ENCODE peak calls at places on chromosomes 16 and 17, in four cellular contexts. M, R, O and L are unnamed samples.

GRCh38 chr16:3789375-3790067 is 72.2 kb upstream of the TRAP1 start:
- DNase-seq in M (no peak), R (no peak), O (no peak), L (peak)

GRCh38 chr17:19647697-19648474 is 665 bp upstream of the ALDH3A2 start:
- DNase-seq in M (peak), R (peak), O (peak), L (peak)

GRCh38 chr17:22270381-22270780 is 578.1 kb downstream of the KCNJ18 start:
- DNase-seq in M (no peak), R (no peak), O (no peak), L (no peak)

GRCh38 chr16:86427327-86427935 is 82.9 kb upstream of the FOXF1 start:
- DNase-seq in M (no peak), R (no peak), O (no peak), L (no peak)

GRCh38 chr17:44752953-44753861 is 5.6 kb upstream of the ADAM11 start:
- DNase-seq in M (no peak), R (no peak), O (no peak), L (no peak)

GRCh38 chr17:66451188-66452149 is 149.1 kb downstream of the PRKCA start:
- DNase-seq in M (no peak), R (no peak), O (no peak), L (no peak)

GRCh38 chr16:15907863-15908478 is 19.6 kb upstream of the CEP20 start:
- DNase-seq in M (no peak), R (peak), O (no peak), L (peak)

GRCh38 chr17:29154516-29155234 is 25.5 kb downstream of the MYO18A start:
- DNase-seq in M (no peak), R (no peak), O (no peak), L (no peak)

GRCh38 chr17:4313482-4314114 is 49.8 kb upstream of the ANKFY1 start:
- DNase-seq in M (no peak), R (no peak), O (no peak), L (no peak)

GRCh38 chr16:4538386-4539235 is at the start of gene CDIP1:
- DNase-seq in M (peak), R (peak), O (peak), L (peak)

GRCh38 chr17:42436401-42436800 is 13.3 kb upstream of the CAVIN1 start:
- DNase-seq in M (no peak), R (no peak), O (peak), L (no peak)

GRCh38 chr16:11087691-11088431 is 143.5 kb downstream of the CLEC16A start:
- DNase-seq in M (no peak), R (no peak), O (no peak), L (no peak)

GRCh38 chr17:65074778-65075250 is 18.3 kb upstream of the GNA13 start:
- DNase-seq in M (no peak), R (no peak), O (no peak), L (no peak)

GRCh38 chr17:46099865-46100264 is 93.4 kb downstream of the KANSL1 start:
- DNase-seq in M (no peak), R (no peak), O (no peak), L (no peak)

GRCh38 chr16:87966685-87967185 is 15.5 kb downstream of the BANP start:
- DNase-seq in M (no peak), R (no peak), O (no peak), L (no peak)

GRCh38 chr17:49117581-49118230 is 14.9 kb upstream of the B4GALNT2 start:
- DNase-seq in M (no peak), R (no peak), O (no peak), L (no peak)

GRCh38 chr16:65975049-65975708 is 391.3 kb upstream of the CDH5 start:
- DNase-seq in M (no peak), R (peak), O (peak), L (no peak)

GRCh38 chr17:53979991-53980390 is 157.3 kb downstream of the KIF2B start:
- DNase-seq in M (no peak), R (no peak), O (no peak), L (no peak)

GRCh38 chr16:85460983-85461813 is 151.9 kb upstream of the GSE1 start:
- DNase-seq in M (no peak), R (no peak), O (no peak), L (no peak)

GRCh38 chr17:68766640-68767039 is 165.5 kb upstream of the FAM20A start:
- DNase-seq in M (no peak), R (no peak), O (no peak), L (no peak)

GRCh38 chr16:14394834-14395233 is 235.2 kb downstream of the PARN start:
- DNase-seq in M (no peak), R (no peak), O (no peak), L (no peak)

GRCh38 chr16:396605-397004 is 394 bp upstream of the NME4 start:
- DNase-seq in M (no peak), R (no peak), O (no peak), L (peak)

GRCh38 chr17:3012926-3013581 is 50.4 kb downstream of the OR1D5 start:
- DNase-seq in M (peak), R (peak), O (peak), L (peak)

GRCh38 chr17:65586899-65587298 is 25.5 kb upstream of the AXIN2 start:
- DNase-seq in M (no peak), R (no peak), O (no peak), L (no peak)

GRCh38 chr16:70796301-70796700 is 4.7 kb downstream of the VAC14 start:
- DNase-seq in M (no peak), R (no peak), O (no peak), L (no peak)
- TF ChIP-seq CTCF in M (no peak), R (no peak), O (no peak), L (no peak)

GRCh38 chr16:68529608-68529930 is 9.5 kb upstream of the ZFP90 start:
- DNase-seq in M (no peak), R (no peak), O (no peak), L (no peak)
- TF ChIP-seq CTCF in M (no peak), R (no peak), O (no peak), L (no peak)

GRCh38 chr16:69311533-69312388 is 611 bp downstream of the VPS4A start:
- DNase-seq in M (peak), R (no peak), O (no peak), L (peak)
- TF ChIP-seq CTCF in M (no peak), R (peak), O (no peak), L (peak)

GRCh38 chr16:57653936-57654335 is 14.2 kb upstream of the ADGRG3 start:
- DNase-seq in M (no peak), R (no peak), O (no peak), L (no peak)
- TF ChIP-seq CTCF in M (no peak), R (no peak), O (no peak), L (no peak)

GRCh38 chr17:57541472-57542394 is 203.4 kb downstream of the CCDC182 start:
- DNase-seq in M (no peak), R (peak), O (no peak), L (no peak)
- TF ChIP-seq CTCF in M (peak), R (peak), O (no peak), L (no peak)

GRCh38 chr17:80279895-80280294 is 19.2 kb downstream of the RNF213 start:
- DNase-seq in M (no peak), R (no peak), O (peak), L (no peak)
- TF ChIP-seq CTCF in M (no peak), R (no peak), O (no peak), L (no peak)

DNA sequence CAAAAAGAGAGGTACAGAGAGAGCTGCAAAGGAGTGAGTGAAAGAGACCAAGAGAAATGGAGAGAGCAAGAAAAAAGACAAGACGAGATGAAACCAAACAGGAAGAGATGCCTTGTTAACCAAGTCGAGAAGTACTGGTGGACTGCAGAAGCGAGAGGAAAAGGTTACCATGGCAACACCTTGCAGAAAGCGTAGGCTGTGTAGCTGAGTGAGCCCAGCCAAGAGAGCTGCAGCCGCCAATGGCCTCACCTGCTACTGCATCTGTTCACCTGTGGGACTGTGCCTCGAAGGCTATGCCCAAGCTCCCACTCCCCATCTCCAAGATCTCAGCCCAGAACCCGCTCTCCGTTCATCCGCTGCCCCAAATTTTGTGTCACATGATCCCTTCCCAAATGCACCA is 161.3 kb downstream of the SLC39A11 start:
- DNase-seq in M (no peak), R (no peak), O (no peak), L (no peak)
- TF ChIP-seq CTCF in M (no peak), R (no peak), O (no peak), L (no peak)

DNA sequence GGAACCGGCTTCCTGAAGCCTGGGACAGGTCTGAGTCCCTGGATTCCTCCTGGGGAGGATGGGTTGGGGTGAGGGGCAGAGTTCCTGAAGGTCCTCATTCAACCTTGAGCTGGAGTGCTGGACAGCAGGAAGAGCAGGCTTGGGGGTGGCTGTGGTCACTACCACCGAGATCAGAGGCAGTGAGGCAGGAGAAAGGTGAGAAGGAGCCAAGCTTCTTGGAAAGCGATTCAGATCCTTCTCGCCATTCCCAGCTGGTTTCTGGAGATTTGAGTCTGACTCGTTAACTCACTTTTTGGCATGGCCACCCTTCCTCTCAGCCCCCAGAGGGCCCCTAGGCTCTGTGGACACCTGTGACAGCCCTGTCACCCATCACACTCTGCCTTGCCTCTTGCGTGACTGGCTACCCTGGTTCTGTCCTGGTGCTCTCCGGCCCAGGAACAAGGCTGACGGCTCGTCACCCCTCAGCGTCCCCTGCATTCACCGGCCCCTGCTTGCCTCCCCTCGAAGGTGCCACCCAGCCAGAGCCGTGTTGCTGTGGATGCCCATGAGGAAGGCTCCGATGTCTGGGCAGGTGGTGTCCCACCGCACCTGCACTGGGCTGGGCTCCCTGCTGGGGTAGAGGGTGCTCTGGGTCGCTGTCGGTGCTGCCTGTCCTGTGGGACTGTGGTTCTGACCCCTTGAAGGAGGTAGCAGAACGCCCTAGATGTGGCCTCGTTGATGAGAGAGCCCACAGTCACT is 9.7 kb upstream of the TIMP2 start:
- DNase-seq in M (no peak), R (no peak), O (no peak), L (no peak)
- TF ChIP-seq CTCF in M (no peak), R (no peak), O (no peak), L (no peak)

GRCh38 chr16:23556881-23557778 is at the start of the genes EARS2 and UBFD1:
- DNase-seq in M (peak), R (peak), O (peak), L (peak)
- TF ChIP-seq CTCF in M (peak), R (peak), O (peak), L (peak)

GRCh38 chr17:7325031-7325528 is 4.1 kb downstream of the NEURL4 start:
- DNase-seq in M (no peak), R (no peak), O (no peak), L (no peak)

GRCh38 chr17:7326186-7326585 is 2.9 kb downstream of the NEURL4 start:
- DNase-seq in M (no peak), R (no peak), O (no peak), L (no peak)

GRCh38 chr17:7322520-7323194 is 6.5 kb downstream of the NEURL4 start:
- DNase-seq in M (no peak), R (no peak), O (no peak), L (no peak)

GRCh38 chr17:7323731-7324437 is 5.3 kb downstream of the NEURL4 start:
- DNase-seq in M (peak), R (no peak), O (no peak), L (peak)

GRCh38 chr17:7324438-7324779 is 4.7 kb downstream of the NEURL4 start:
- DNase-seq in M (no peak), R (no peak), O (no peak), L (no peak)
- TF ChIP-seq CTCF in M (peak), R (no peak), O (no peak), L (no peak)